ENCODE peak calls at places on chromosome 4, in four cellular contexts. N, Y, B and S are unnamed samples. For H3K4me1 and H3K9me3, the result is how much of the 10 kb centered on the place peaks cover.

GRCh38 chr4:149145803-149146202 is 669.8 kb downstream of the IQCM start:
- DNase-seq in B (no peak), N (no peak), Y (no peak), S (no peak)

GRCh38 chr4:8536467-8536866 is 43.7 kb upstream of the GPR78 start:
- DNase-seq in Y (no peak), N (no peak), B (peak), S (no peak)

GRCh38 chr4:7987148-7987989 is 47.7 kb upstream of the AFAP1 start:
- DNase-seq in N (peak), Y (peak), B (peak), S (peak)

GRCh38 chr4:54513231-54513630 is 144.5 kb upstream of the KIT start:
- DNase-seq in Y (peak), N (no peak), B (no peak), S (no peak)

GRCh38 chr4:43690121-43690520 is 758.5 kb downstream of the KCTD8 start:
- DNase-seq in N (no peak), Y (no peak), B (no peak), S (no peak)

GRCh38 chr4:75736862-75737261 is 12.5 kb downstream of the USO1 start:
- DNase-seq in B (no peak), Y (no peak), N (no peak), S (no peak)

GRCh38 chr4:154018659-154019058 is 229.8 kb upstream of the SFRP2 start:
- DNase-seq in Y (no peak), N (no peak), B (no peak), S (no peak)

GRCh38 chr4:26204911-26205368 is 115.9 kb upstream of the RBPJ start:
- DNase-seq in N (no peak), Y (peak), B (no peak), S (no peak)

GRCh38 chr4:84967292-84967651 is 782 bp upstream of the WDFY3 start:
- DNase-seq in Y (peak), B (no peak), N (no peak), S (no peak)

GRCh38 chr4:103002551-103002950 is 17.0 kb downstream of the SLC9B1 start:
- DNase-seq in B (no peak), Y (no peak), N (no peak), S (no peak)

GRCh38 chr4:154491341-154491679 is 289 bp downstream of the DCHS2 start:
- DNase-seq in B (no peak), Y (no peak), N (no peak), S (no peak)

GRCh38 chr4:110196206-110196870 is 2.1 kb downstream of the ELOVL6 start:
- DNase-seq in Y (peak), N (no peak), B (peak), S (no peak)

GRCh38 chr4:110245567-110245966 is 47.2 kb upstream of the ELOVL6 start:
- DNase-seq in N (no peak), Y (no peak), B (no peak), S (no peak)

GRCh38 chr4:41154814-41155177 is 59.5 kb downstream of the APBB2 start:
- DNase-seq in B (no peak), Y (no peak), N (no peak), S (no peak)

GRCh38 chr4:48334236-48334635 is 7.1 kb upstream of the SLAIN2 start:
- DNase-seq in Y (no peak), B (no peak), N (no peak), S (no peak)

GRCh38 chr4:48332661-48333060 is 8.7 kb upstream of the SLAIN2 start:
- DNase-seq in Y (no peak), B (no peak), N (no peak), S (no peak)

GRCh38 chr4:48333587-48333986 is 7.7 kb upstream of the SLAIN2 start:
- DNase-seq in Y (no peak), B (no peak), N (no peak), S (no peak)

GRCh38 chr4:48336471-48336870 is 4.9 kb upstream of the SLAIN2 start:
- DNase-seq in N (no peak), Y (no peak), B (no peak), S (no peak)

DNA sequence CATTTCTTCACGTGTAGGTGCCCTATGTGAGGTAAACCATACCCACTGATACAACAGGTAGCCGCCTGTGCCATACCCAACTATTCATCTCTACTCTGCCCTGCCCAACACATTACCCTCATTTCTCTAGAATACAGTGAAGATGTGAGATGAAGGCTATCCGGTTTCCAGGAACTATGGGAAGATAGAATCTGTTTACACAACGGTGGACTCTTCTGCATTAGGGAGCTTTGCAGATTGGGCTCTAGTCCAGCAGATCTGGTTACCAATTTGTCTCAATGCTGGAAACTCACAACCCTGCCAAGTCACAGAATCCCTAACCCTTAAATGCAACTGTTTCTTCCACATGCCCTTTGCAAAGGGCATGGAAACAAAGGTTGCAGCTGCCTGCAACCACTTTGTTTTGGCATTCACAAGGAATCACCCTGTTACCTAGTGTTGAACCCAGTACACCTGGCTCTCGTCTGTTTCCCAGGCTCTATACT is 6.4 kb upstream of the SLAIN2 start:
- DNase-seq in N (no peak), Y (no peak), B (no peak), S (no peak)
- H3K4me1 ChIP-seq in N (under half), Y (under half), B (under half), S (under half)

DNA sequence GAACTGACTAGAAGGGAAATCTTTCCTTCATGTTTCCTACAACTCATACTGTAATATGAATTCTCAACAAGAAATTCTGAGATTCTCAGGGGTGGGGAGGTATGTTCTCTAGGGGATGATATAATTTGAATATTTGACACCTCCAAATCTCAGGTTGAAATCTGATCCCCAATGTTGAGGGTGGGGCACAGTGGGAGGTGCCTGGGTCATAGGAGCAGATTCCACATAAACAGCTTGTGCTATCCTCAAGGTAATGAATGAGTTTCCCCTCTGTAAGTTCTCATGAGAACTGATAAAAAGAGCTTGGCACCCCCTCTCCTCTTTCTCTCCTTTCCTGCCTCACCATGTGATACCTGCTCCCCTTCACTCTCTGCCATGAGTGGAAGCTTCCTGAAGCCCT is 21.5 kb downstream of the FBXW7 start:
- DNase-seq in B (no peak), N (no peak), Y (no peak), S (no peak)
- H3K27ac ChIP-seq in B (no peak), N (no peak), Y (no peak), S (no peak)

GRCh38 chr4:183903021-183903760 is 1.9 kb upstream of the STOX2 start:
- DNase-seq in Y (no peak), N (no peak), B (no peak), S (no peak)
- H3K9me3 ChIP-seq in Y (under half), N (under half), B (under half), S (under half)

DNA sequence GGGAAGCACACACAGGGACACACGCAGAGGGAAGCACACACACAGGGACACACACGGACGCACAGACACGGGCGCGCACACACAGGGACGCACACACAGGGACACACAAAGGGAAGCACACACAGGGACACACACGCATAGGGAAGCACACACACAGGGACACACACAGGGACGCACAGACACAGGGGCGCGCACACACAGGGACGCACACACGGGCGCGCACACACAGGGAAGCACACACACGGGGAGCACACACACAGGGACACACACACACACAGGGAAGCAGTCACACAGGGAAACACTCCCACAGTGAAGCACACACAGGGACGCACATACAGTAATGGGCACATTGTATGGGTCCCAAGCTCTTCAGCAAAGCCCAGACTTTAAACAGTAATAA is 685.3 kb downstream of the TRIML1 start:
- DNase-seq in B (no peak), Y (no peak), N (no peak), S (no peak)
- H3K4me1 ChIP-seq in B (under half), Y (under half), N (under half), S (under half)

GRCh38 chr4:139452000-139452399 is 1.9 kb upstream of the RAB33B start:
- DNase-seq in B (no peak), Y (no peak), N (no peak), S (no peak)
- H3K27ac ChIP-seq in B (no peak), Y (peak), N (peak), S (peak)

DNA sequence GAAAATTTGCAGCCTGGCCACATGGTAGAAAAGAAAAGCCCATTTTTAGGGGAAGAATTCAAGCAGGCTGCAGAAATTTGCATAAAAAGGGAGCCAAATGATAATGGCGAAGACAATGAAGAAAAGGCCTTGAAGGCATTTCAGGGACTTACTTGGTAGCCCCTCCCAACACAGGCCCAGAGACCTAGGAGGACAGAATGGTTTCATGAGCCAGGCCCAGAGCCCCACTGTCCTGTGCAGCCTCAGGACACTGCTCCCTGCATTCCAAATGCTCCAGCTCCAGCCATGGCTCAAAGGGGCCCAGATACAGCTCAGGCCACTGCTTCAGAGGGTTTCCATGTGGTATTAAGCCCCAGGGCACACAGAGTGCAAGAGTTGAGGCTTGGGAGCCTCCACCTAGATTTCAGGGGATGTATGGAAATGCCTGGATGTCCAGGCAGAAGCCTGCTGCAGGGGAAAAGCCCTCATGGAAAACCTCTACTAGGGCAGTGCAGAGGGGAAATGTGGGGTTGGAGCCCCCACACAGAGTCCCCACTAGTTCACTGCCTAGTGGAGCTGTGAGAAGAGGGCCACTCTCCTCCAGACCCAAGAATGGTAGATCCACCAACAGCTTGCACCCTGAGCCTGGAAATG is 271.7 kb upstream of the KLF3 start:
- DNase-seq in N (no peak), B (no peak), Y (no peak), S (no peak)
- H3K9me3 ChIP-seq in N (under half), B (under half), Y (under half), S (under half)

GRCh38 chr4:47485047-47485692 is at the start of gene ATP10D:
- DNase-seq in N (peak), Y (peak), B (peak), S (peak)
- H3K4me1 ChIP-seq in N (under half), Y (under half), B (under half), S (under half)

GRCh38 chr4:185778307-185778706 is 33.7 kb downstream of the SORBS2 start:
- DNase-seq in Y (no peak), B (no peak), N (no peak), S (no peak)

GRCh38 chr4:185774815-185775684 is 36.9 kb downstream of the SORBS2 start:
- DNase-seq in B (no peak), N (no peak), Y (peak), S (no peak)

GRCh38 chr4:185774076-185774731 is 37.8 kb downstream of the SORBS2 start:
- DNase-seq in B (no peak), Y (no peak), N (no peak), S (no peak)

GRCh38 chr4:185773419-185773818 is 38.6 kb downstream of the SORBS2 start:
- DNase-seq in B (no peak), Y (peak), N (no peak), S (no peak)

GRCh38 chr4:185775792-185776555 is 36.0 kb downstream of the SORBS2 start:
- DNase-seq in N (no peak), B (no peak), Y (peak), S (no peak)
- H3K27ac ChIP-seq in N (peak), B (no peak), Y (peak), S (no peak)